ENCODE peak calls at places on chromosomes 6 and 20, in five cellular contexts. One of them, this sample, is unnamed.

GRCh38 chr20:64167676-64168075 is 3.4 kb downstream of the MYT1 start:
- DNase-seq in foreskin fibroblast: peak
- DNase-seq in cardiac fibroblast: no peak
- DNase-seq in natural killer cell: no peak
- DNase-seq in GM12878: no peak
- DNase-seq in this sample: no peak

GRCh38 chr6:22906091-22906549 is 336.8 kb downstream of the HDGFL1 start:
- DNase-seq in GM12878: no peak
- DNase-seq in natural killer cell: no peak
- DNase-seq in foreskin fibroblast: peak
- DNase-seq in cardiac fibroblast: peak
- DNase-seq in this sample: no peak

GRCh38 chr6:57216235-57217101 is 5.6 kb downstream of the RAB23 start:
- DNase-seq in natural killer cell: no peak
- DNase-seq in cardiac fibroblast: peak
- DNase-seq in foreskin fibroblast: no peak
- DNase-seq in GM12878: no peak
- DNase-seq in this sample: no peak

GRCh38 chr20:64224344-64225165 is 31.0 kb upstream of the PCMTD2 start:
- DNase-seq in GM12878: no peak
- DNase-seq in foreskin fibroblast: peak
- DNase-seq in cardiac fibroblast: peak
- DNase-seq in natural killer cell: no peak
- DNase-seq in this sample: no peak

GRCh38 chr6:125995972-125996580 is 9.7 kb downstream of the TRMT11 start:
- DNase-seq in cardiac fibroblast: peak
- DNase-seq in GM12878: peak
- DNase-seq in foreskin fibroblast: peak
- DNase-seq in natural killer cell: peak
- DNase-seq in this sample: peak

GRCh38 chr6:112016335-112016734 is 37.6 kb upstream of the CCN6 start:
- DNase-seq in GM12878: no peak
- DNase-seq in natural killer cell: no peak
- DNase-seq in foreskin fibroblast: no peak
- DNase-seq in cardiac fibroblast: peak
- DNase-seq in this sample: no peak

GRCh38 chr6:75444899-75445298 is 48.7 kb downstream of the FILIP1 start:
- DNase-seq in GM12878: no peak
- DNase-seq in cardiac fibroblast: no peak
- DNase-seq in foreskin fibroblast: no peak
- DNase-seq in natural killer cell: no peak
- DNase-seq in this sample: no peak

GRCh38 chr6:55794136-55794812 is 81.1 kb downstream of the BMP5 start:
- DNase-seq in cardiac fibroblast: peak
- DNase-seq in GM12878: no peak
- DNase-seq in natural killer cell: no peak
- DNase-seq in foreskin fibroblast: peak
- DNase-seq in this sample: no peak

GRCh38 chr6:168884646-168885086 is 369.0 kb downstream of the THBS2 start:
- DNase-seq in GM12878: no peak
- DNase-seq in cardiac fibroblast: peak
- DNase-seq in natural killer cell: peak
- DNase-seq in foreskin fibroblast: peak
- DNase-seq in this sample: peak

GRCh38 chr20:62723351-62723750 is 14.7 kb downstream of the NTSR1 start:
- DNase-seq in natural killer cell: no peak
- DNase-seq in cardiac fibroblast: no peak
- DNase-seq in GM12878: no peak
- DNase-seq in foreskin fibroblast: no peak
- DNase-seq in this sample: no peak

GRCh38 chr6:143961868-143962643 is 46.0 kb downstream of the PLAGL1 start:
- DNase-seq in natural killer cell: no peak
- DNase-seq in GM12878: no peak
- DNase-seq in cardiac fibroblast: no peak
- DNase-seq in foreskin fibroblast: no peak
- DNase-seq in this sample: no peak

GRCh38 chr20:57768519-57768918 is 58.7 kb upstream of the PMEPA1 start:
- DNase-seq in cardiac fibroblast: no peak
- DNase-seq in GM12878: no peak
- DNase-seq in foreskin fibroblast: no peak
- DNase-seq in natural killer cell: no peak
- DNase-seq in this sample: no peak

GRCh38 chr6:3478341-3478740 is 21.5 kb upstream of the SLC22A23 start:
- DNase-seq in GM12878: no peak
- DNase-seq in natural killer cell: no peak
- DNase-seq in foreskin fibroblast: no peak
- DNase-seq in cardiac fibroblast: no peak
- DNase-seq in this sample: no peak

GRCh38 chr6:139371421-139372253 is 2.8 kb downstream of the CITED2 start:
- DNase-seq in GM12878: no peak
- DNase-seq in cardiac fibroblast: peak
- DNase-seq in foreskin fibroblast: peak
- DNase-seq in natural killer cell: no peak
- DNase-seq in this sample: no peak

GRCh38 chr6:112951829-112952228 is 604.7 kb downstream of the RFPL4B start:
- DNase-seq in natural killer cell: no peak
- DNase-seq in foreskin fibroblast: peak
- DNase-seq in GM12878: no peak
- DNase-seq in cardiac fibroblast: peak
- DNase-seq in this sample: no peak

GRCh38 chr6:151275121-151275520 is 35.4 kb downstream of the AKAP12 start:
- DNase-seq in cardiac fibroblast: no peak
- DNase-seq in GM12878: no peak
- DNase-seq in natural killer cell: no peak
- DNase-seq in foreskin fibroblast: no peak
- DNase-seq in this sample: no peak

GRCh38 chr6:10421508-10422281 is 6.8 kb upstream of the TFAP2A start:
- DNase-seq in foreskin fibroblast: no peak
- DNase-seq in cardiac fibroblast: no peak
- DNase-seq in GM12878: no peak
- DNase-seq in natural killer cell: no peak
- DNase-seq in this sample: no peak

GRCh38 chr20:46021361-46022359 is 7.4 kb upstream of the SLC12A5 start:
- DNase-seq in GM12878: no peak
- DNase-seq in foreskin fibroblast: peak
- DNase-seq in natural killer cell: no peak
- DNase-seq in cardiac fibroblast: no peak
- DNase-seq in this sample: peak
- TF ChIP-seq CTCF in GM12878: no peak
- TF ChIP-seq CTCF in foreskin fibroblast: no peak
- TF ChIP-seq CTCF in natural killer cell: no peak
- TF ChIP-seq CTCF in cardiac fibroblast: no peak
- TF ChIP-seq CTCF in this sample: no peak

GRCh38 chr6:14804001-14804401 is 441.9 kb upstream of the JARID2 start:
- DNase-seq in foreskin fibroblast: peak
- DNase-seq in natural killer cell: no peak
- DNase-seq in GM12878: no peak
- DNase-seq in cardiac fibroblast: no peak
- DNase-seq in this sample: no peak
- TF ChIP-seq CTCF in foreskin fibroblast: no peak
- TF ChIP-seq CTCF in natural killer cell: no peak
- TF ChIP-seq CTCF in GM12878: no peak
- TF ChIP-seq CTCF in cardiac fibroblast: no peak
- TF ChIP-seq CTCF in this sample: no peak

DNA sequence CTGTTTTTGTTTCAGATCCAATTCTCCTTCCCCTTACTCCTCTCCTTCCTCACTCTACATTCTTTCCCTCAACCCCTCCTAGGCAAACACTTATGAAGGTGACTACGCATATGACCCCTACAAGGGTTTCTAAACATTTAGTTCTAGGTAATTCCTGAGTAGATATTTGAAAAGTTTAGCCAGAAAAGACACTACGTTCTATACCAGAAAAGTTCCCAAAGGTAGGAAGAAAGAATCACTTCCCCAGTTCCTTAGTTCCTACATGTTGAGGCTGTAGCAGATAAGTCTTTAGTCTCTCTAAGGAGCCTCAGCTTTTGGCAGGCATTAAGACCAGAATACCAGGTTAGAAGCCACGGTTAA is 11.6 kb downstream of the POU3F2 start:
- DNase-seq in natural killer cell: no peak
- DNase-seq in foreskin fibroblast: no peak
- DNase-seq in GM12878: no peak
- DNase-seq in cardiac fibroblast: no peak
- DNase-seq in this sample: no peak
- TF ChIP-seq CTCF in natural killer cell: peak
- TF ChIP-seq CTCF in foreskin fibroblast: no peak
- TF ChIP-seq CTCF in GM12878: no peak
- TF ChIP-seq CTCF in cardiac fibroblast: no peak
- TF ChIP-seq CTCF in this sample: no peak

DNA sequence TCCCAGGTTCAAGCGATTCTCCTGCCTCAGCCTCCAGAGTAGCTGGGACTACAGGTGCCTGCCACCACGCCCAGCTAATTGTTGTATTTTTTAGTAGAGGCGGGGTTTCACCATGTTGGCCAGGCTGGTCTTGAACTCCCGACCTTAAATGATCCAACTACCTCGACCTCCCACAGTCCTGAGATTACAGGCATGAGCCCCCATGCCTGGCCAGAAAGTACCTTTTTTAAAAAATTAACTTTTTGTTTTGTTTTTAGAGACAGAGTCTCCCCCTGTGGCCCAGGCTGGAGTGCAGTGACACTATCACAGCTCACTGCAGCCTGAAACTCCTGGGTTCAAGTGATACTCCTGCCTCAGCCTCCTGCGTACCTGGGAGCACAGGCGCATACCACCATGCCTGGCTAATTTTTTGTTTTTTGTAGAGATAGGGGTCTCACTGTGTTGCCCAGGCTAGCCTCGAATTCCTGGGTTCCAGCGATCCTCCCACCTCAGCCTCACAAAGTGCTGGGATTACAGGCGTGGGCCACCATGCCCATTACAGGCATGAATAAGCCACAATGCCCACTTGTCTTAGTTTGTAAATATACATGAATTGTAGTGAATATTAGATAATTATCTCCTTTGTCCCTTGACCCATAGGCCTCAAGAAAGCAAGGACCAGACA is 17.4 kb upstream of the EEF1A1 start:
- DNase-seq in natural killer cell: no peak
- DNase-seq in foreskin fibroblast: no peak
- DNase-seq in cardiac fibroblast: no peak
- DNase-seq in GM12878: no peak
- DNase-seq in this sample: no peak
- TF ChIP-seq CTCF in natural killer cell: no peak
- TF ChIP-seq CTCF in foreskin fibroblast: no peak
- TF ChIP-seq CTCF in cardiac fibroblast: no peak
- TF ChIP-seq CTCF in GM12878: no peak
- TF ChIP-seq CTCF in this sample: no peak

DNA sequence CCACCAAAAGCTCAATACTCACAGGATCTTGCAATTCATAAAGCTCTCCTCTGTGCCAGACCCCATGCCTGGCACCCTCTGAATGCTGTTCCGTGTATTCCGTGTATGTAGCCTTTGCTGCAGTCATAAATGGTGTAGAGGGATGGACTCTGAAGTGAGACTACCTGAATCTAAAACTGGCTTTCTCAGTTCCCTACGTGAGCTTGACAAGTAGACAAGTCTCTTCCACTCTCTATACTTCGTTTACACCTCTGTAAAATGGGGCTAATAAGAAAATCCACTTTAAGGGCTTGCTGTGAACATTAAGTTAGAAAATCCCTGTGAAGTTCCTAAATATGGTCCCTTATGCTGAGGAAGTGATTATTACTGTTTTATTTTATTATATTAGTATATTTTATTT is 31.5 kb downstream of the PPP1R16B start:
- DNase-seq in GM12878: no peak
- DNase-seq in cardiac fibroblast: no peak
- DNase-seq in natural killer cell: no peak
- DNase-seq in foreskin fibroblast: no peak
- DNase-seq in this sample: no peak
- TF ChIP-seq CTCF in GM12878: no peak
- TF ChIP-seq CTCF in cardiac fibroblast: no peak
- TF ChIP-seq CTCF in natural killer cell: no peak
- TF ChIP-seq CTCF in foreskin fibroblast: no peak
- TF ChIP-seq CTCF in this sample: no peak

GRCh38 chr6:135701426-135701825 is 150.1 kb upstream of the PDE7B start:
- DNase-seq in cardiac fibroblast: peak
- DNase-seq in foreskin fibroblast: peak
- DNase-seq in natural killer cell: no peak
- DNase-seq in GM12878: no peak
- DNase-seq in this sample: no peak

GRCh38 chr6:135702955-135703499 is 148.5 kb upstream of the PDE7B start:
- DNase-seq in foreskin fibroblast: no peak
- DNase-seq in natural killer cell: no peak
- DNase-seq in cardiac fibroblast: no peak
- DNase-seq in GM12878: no peak
- DNase-seq in this sample: no peak

DNA sequence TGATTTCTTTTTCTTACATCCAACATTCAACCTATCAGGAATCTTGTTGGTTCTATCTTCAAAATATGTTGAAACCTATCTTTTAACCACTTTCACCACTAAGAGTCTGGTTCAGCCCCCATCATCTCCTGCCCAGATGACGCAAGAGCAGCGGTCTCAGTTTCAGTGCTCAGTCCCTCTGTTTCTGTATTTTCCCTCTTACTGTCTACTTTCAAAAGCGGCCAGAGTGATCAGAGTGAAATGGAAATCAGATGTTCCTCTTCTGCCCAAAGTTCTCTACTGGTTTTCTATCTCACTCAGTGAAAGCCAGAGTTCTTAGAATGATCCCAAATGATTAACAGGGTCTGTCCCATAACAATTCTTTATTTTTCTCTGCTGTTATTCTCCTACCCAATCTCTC is 147.9 kb upstream of the PDE7B start:
- DNase-seq in cardiac fibroblast: no peak
- DNase-seq in GM12878: peak
- DNase-seq in natural killer cell: no peak
- DNase-seq in foreskin fibroblast: peak
- DNase-seq in this sample: no peak
- TF ChIP-seq CTCF in cardiac fibroblast: no peak
- TF ChIP-seq CTCF in GM12878: no peak
- TF ChIP-seq CTCF in natural killer cell: no peak
- TF ChIP-seq CTCF in foreskin fibroblast: no peak
- TF ChIP-seq CTCF in this sample: no peak

GRCh38 chr20:59518881-59519706 is 85.2 kb upstream of the PHACTR3 start:
- DNase-seq in GM12878: no peak
- DNase-seq in natural killer cell: no peak
- DNase-seq in foreskin fibroblast: peak
- DNase-seq in cardiac fibroblast: peak
- DNase-seq in this sample: no peak

GRCh38 chr20:59515013-59515905 is 89.1 kb upstream of the PHACTR3 start:
- DNase-seq in foreskin fibroblast: peak
- DNase-seq in GM12878: no peak
- DNase-seq in cardiac fibroblast: peak
- DNase-seq in natural killer cell: no peak
- DNase-seq in this sample: no peak

GRCh38 chr20:59520814-59521213 is 83.5 kb upstream of the PHACTR3 start:
- DNase-seq in foreskin fibroblast: no peak
- DNase-seq in cardiac fibroblast: no peak
- DNase-seq in GM12878: no peak
- DNase-seq in natural killer cell: no peak
- DNase-seq in this sample: no peak

GRCh38 chr20:59515906-59516209 is 88.5 kb upstream of the PHACTR3 start:
- DNase-seq in foreskin fibroblast: no peak
- DNase-seq in natural killer cell: no peak
- DNase-seq in GM12878: no peak
- DNase-seq in cardiac fibroblast: no peak
- DNase-seq in this sample: no peak

GRCh38 chr20:59519707-59520014 is 84.7 kb upstream of the PHACTR3 start:
- DNase-seq in natural killer cell: no peak
- DNase-seq in cardiac fibroblast: no peak
- DNase-seq in foreskin fibroblast: no peak
- DNase-seq in GM12878: no peak
- DNase-seq in this sample: no peak
- TF ChIP-seq CTCF in natural killer cell: peak
- TF ChIP-seq CTCF in cardiac fibroblast: no peak
- TF ChIP-seq CTCF in foreskin fibroblast: no peak
- TF ChIP-seq CTCF in GM12878: no peak
- TF ChIP-seq CTCF in this sample: no peak